ENCODE peak calls at places on chromosome 21, in seven cellular contexts. Z is EL; U is mesendoderm; M is CD8-positive, alpha-beta T cell; F is B cell; A is substantia nigra; O is left cardiac atrium. V is an unnamed sample.

GRCh38 chr21:37073417-37074194 is 552 bp downstream of the TTC3 start:
- DNase-seq in M (peak), O (peak), U (no peak), A (peak), F (peak), Z (peak), V (peak)

GRCh38 chr21:40731206-40731605 is 115.8 kb downstream of the DSCAM start:
- DNase-seq in A (no peak), U (no peak), M (no peak), O (no peak), F (no peak), Z (no peak), V (no peak)

GRCh38 chr21:17660449-17660848 is 47.7 kb upstream of the BTG3 start:
- DNase-seq in O (no peak), Z (peak), F (no peak), A (no peak), U (peak), M (no peak), V (peak)

GRCh38 chr21:34579411-34579810 is 35.5 kb downstream of the RCAN1 start:
- DNase-seq in M (no peak), Z (peak), F (no peak), O (no peak), A (no peak), U (no peak), V (peak)

GRCh38 chr21:34147835-34148804 is 74.7 kb downstream of the MRPS6 start:
- DNase-seq in Z (peak), U (no peak), M (no peak), O (no peak), F (no peak), A (no peak), V (no peak)

GRCh38 chr21:45318146-45318555 is 30.5 kb upstream of the POFUT2 start:
- DNase-seq in Z (no peak), F (no peak), A (no peak), U (no peak), M (no peak), O (peak), V (no peak)

GRCh38 chr21:17900990-17901385 is 81.8 kb upstream of the C21orf91 start:
- DNase-seq in U (peak), Z (no peak), A (no peak), F (no peak), O (no peak), M (no peak), V (no peak)

GRCh38 chr21:36699026-36699545 is at the start of gene SIM2:
- DNase-seq in F (no peak), Z (peak), A (no peak), M (no peak), O (peak), U (peak), V (no peak)

GRCh38 chr21:15058718-15059316 is 6.0 kb downstream of the NRIP1 start:
- DNase-seq in F (no peak), M (no peak), O (no peak), U (peak), Z (peak), A (no peak), V (peak)

GRCh38 chr21:33963848-33964555 is 48.4 kb upstream of the ATP5PO start:
- DNase-seq in O (no peak), F (no peak), U (no peak), M (no peak), A (no peak), Z (no peak), V (no peak)

GRCh38 chr21:40901690-40902089 is 54.7 kb upstream of the DSCAM start:
- DNase-seq in A (no peak), M (no peak), F (no peak), O (no peak), U (no peak), Z (no peak), V (no peak)

GRCh38 chr21:44614961-44615391 is 3.1 kb downstream of the KRTAP10-8 start:
- DNase-seq in O (no peak), M (no peak), U (no peak), A (no peak), F (no peak), Z (no peak), V (no peak)

GRCh38 chr21:38134084-38134873 is 122.5 kb upstream of the KCNJ15 start:
- DNase-seq in A (no peak), F (no peak), U (no peak), M (no peak), Z (no peak), O (no peak), V (no peak)

GRCh38 chr21:44932366-44933181 is 7.3 kb upstream of the SLX9 start:
- DNase-seq in O (peak), F (peak), Z (no peak), U (no peak), A (no peak), M (peak), V (no peak)

GRCh38 chr21:16285646-16286223 is 556.0 kb downstream of the USP25 start:
- DNase-seq in O (no peak), M (no peak), F (no peak), U (no peak), A (no peak), Z (no peak), V (no peak)

GRCh38 chr21:33021667-33022066 is 4.1 kb upstream of the OLIG2 start:
- DNase-seq in O (no peak), M (no peak), U (no peak), F (peak), A (no peak), Z (no peak), V (no peak)

GRCh38 chr21:32351428-32351827 is 41.4 kb downstream of the URB1 start:
- DNase-seq in F (no peak), Z (no peak), U (peak), O (no peak), M (no peak), A (no peak), V (no peak)